ENCODE peak calls at places on chromosome 19, in six cellular contexts. S, P, I, G, D and F are unnamed samples.

GRCh38 chr19:47253467-47253881 is 2.9 kb upstream of the CCDC9 start:
- DNase-seq in G (no peak), S (no peak), D (no peak), I (no peak), P (no peak), F (no peak)

GRCh38 chr19:7595466-7596133 is at the start of gene CAMSAP3:
- DNase-seq in D (peak; percentile 77), P (no peak), I (no peak), S (no peak), G (peak; percentile 61), F (no peak)

GRCh38 chr19:39362682-39363657 is 20.7 kb downstream of the SAMD4B start:
- DNase-seq in D (no peak), I (no peak), S (no peak), G (no peak), P (peak; percentile 27), F (no peak)

GRCh38 chr19:51511353-51511752 is 9.8 kb upstream of the SIGLEC12 start:
- DNase-seq in D (no peak), S (no peak), P (no peak), G (no peak), I (no peak), F (no peak)

GRCh38 chr19:58252102-58252685 is 23.5 kb downstream of the ZNF544 start:
- DNase-seq in D (no peak), P (no peak), G (no peak), S (no peak), I (no peak), F (no peak)

GRCh38 chr19:41309225-41310030 is 544 bp upstream of the CCDC97 start:
- DNase-seq in D (no peak), P (peak; percentile 33), I (no peak), G (no peak), S (no peak), F (no peak)

GRCh38 chr19:10543420-10544241 is at the start of gene ATG4D:
- DNase-seq in P (peak; percentile 58), S (peak; percentile 66), D (peak; percentile 92), G (peak; percentile 86), I (peak; percentile 75), F (peak; percentile 89)

GRCh38 chr19:33779849-33780248 is 16.8 kb upstream of the KCTD15 start:
- DNase-seq in S (no peak), G (no peak), D (no peak), P (no peak), I (no peak), F (no peak)

GRCh38 chr19:46574533-46574932 is 26.6 kb upstream of the CALM3 start:
- DNase-seq in G (peak; percentile 23), D (no peak), S (no peak), P (no peak), I (no peak), F (no peak)

GRCh38 chr19:55704494-55705245 is 29.6 kb downstream of the EPN1 start:
- DNase-seq in D (no peak), P (no peak), S (no peak), G (peak; percentile 50), I (no peak), F (no peak)

GRCh38 chr19:27964165-27964564 is 1248.8 kb downstream of the UQCRFS1 start:
- DNase-seq in P (no peak), D (no peak), G (no peak), S (no peak), I (no peak), F (no peak)

GRCh38 chr19:45716314-45717130 is 14.2 kb downstream of the FBXO46 start:
- DNase-seq in S (peak; percentile 35), D (no peak), I (no peak), P (peak; percentile 49), G (no peak), F (no peak)

GRCh38 chr19:28575816-28576215 is 637.1 kb downstream of the UQCRFS1 start:
- DNase-seq in P (no peak), D (no peak), G (no peak), S (no peak), I (no peak), F (no peak)

GRCh38 chr19:6535558-6536137 is 4.8 kb downstream of the TNFSF9 start:
- DNase-seq in P (no peak), D (no peak), S (no peak), G (no peak), I (no peak), F (no peak)

GRCh38 chr19:29510701-29511265 is 15.0 kb upstream of the VSTM2B start:
- DNase-seq in P (no peak), D (peak; percentile 26), I (peak; percentile 10), G (no peak), S (no peak), F (no peak)

GRCh38 chr19:40582467-40582866 is 5.8 kb downstream of the SHKBP1 start:
- DNase-seq in D (no peak), S (no peak), P (no peak), I (no peak), G (no peak), F (no peak)

GRCh38 chr19:1269478-1270167 is 491 bp downstream of the CIRBP start:
- DNase-seq in P (peak; percentile 87), G (peak; percentile 96), S (peak; percentile 72), I (peak; percentile 92), D (peak; percentile 91), F (peak; percentile 89)

DNA sequence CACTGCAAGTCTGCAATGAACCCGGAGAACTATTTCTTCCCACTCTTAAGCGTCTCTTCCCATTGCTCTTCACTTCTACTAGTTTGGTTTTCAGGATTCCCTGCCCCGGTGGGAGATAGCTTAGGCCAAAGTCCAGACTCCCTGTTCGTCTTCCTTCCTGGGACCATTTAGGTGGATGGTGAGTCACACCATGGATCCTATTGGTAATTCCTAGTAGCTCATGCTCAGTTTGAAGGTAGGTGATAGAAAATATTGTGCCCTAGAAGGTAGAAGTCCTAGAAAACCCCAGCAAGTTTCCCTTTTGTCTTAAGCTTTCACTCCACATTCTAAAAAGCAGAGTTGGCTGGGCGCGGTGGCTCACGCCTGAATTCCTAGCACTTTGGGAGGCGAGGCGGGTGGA is 13.8 kb downstream of the CHAF1A start:
- DNase-seq in I (no peak), S (no peak), D (no peak), G (no peak), P (no peak), F (no peak)
- H3K4me1 ChIP-seq in I (no peaks in the 10 kb centered on the region), S (no peaks in the 10 kb centered on the region), D (peaks cover 5% of the 10 kb centered on the region), G (peaks cover 23% of the 10 kb centered on the region), P (no peaks in the 10 kb centered on the region), F (peaks cover 10% of the 10 kb centered on the region)

GRCh38 chr19:42422576-42423461 is 4.4 kb downstream of the LIPE start:
- DNase-seq in I (peak; percentile 62), S (no peak), G (no peak), P (no peak), D (no peak), F (no peak)

GRCh38 chr19:42421591-42422031 is 5.6 kb downstream of the LIPE start:
- DNase-seq in D (no peak), S (no peak), P (peak; percentile 35), I (peak; percentile 84), G (peak; percentile 98), F (no peak)

GRCh38 chr19:42423462-42424344 is 3.5 kb downstream of the LIPE start:
- DNase-seq in P (peak; percentile 88), I (peak; percentile 95), D (peak; percentile 88), S (peak; percentile 78), G (peak; percentile 97), F (peak; percentile 84)

GRCh38 chr19:42421101-42421500 is 6.1 kb downstream of the LIPE start:
- DNase-seq in S (no peak), I (no peak), P (no peak), G (no peak), D (no peak), F (no peak)

DNA sequence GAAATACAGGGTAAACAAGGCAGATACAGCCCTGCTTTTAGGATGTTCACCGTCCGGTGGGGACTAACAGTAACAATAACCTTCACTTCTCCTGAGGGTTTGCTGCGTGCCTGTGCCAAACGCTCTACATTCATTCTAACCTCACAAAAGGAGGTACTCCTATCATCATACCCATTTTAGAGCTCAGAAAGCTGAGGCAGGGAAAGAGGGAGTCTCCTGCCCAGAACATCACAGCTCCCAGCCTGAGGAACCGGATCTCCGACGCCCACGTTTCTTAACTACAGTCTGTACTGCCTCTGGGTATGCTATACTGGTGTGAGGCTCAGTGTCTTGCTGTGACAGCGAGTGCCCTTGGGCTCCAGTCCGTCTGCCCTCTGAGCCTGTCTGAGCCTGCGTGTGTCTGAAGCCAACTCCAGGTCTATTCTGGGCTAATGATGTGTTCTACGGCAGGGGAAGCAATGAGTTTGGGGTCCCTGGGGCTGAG is 5.1 kb downstream of the LIPE start:
- DNase-seq in P (no peak), S (no peak), D (no peak), I (peak; percentile 79), G (peak; percentile 79), F (no peak)
- H3K4me1 ChIP-seq in P (peaks cover 29% of the 10 kb centered on the region), S (peaks cover 5% of the 10 kb centered on the region), D (peaks cover 43% of the 10 kb centered on the region), I (peaks cover 16% of the 10 kb centered on the region), G (peaks cover 45% of the 10 kb centered on the region), F (peaks cover 6% of the 10 kb centered on the region)

GRCh38 chr19:14475251-14476073 is at the start of gene PTGER1:
- DNase-seq in S (no peak), P (no peak), D (no peak), G (no peak), I (no peak), F (no peak)
- H3K4me1 ChIP-seq in S (peaks cover 19% of the 10 kb centered on the region), P (peaks cover 24% of the 10 kb centered on the region), D (peaks cover 42% of the 10 kb centered on the region), G (peaks cover 24% of the 10 kb centered on the region), I (peaks cover 8% of the 10 kb centered on the region), F (peaks cover 8% of the 10 kb centered on the region)

GRCh38 chr19:3637621-3638020 is 11.0 kb upstream of the CACTIN start:
- DNase-seq in G (no peak), P (no peak), S (no peak), I (no peak), D (no peak), F (no peak)

GRCh38 chr19:3636962-3637361 is 10.4 kb upstream of the CACTIN start:
- DNase-seq in D (no peak), G (no peak), I (no peak), P (no peak), S (no peak), F (no peak)

GRCh38 chr19:3638208-3639193 is 11.9 kb upstream of the CACTIN start:
- DNase-seq in I (no peak), S (no peak), P (no peak), G (no peak), D (no peak), F (no peak)

GRCh38 chr19:3641515-3642269 is 15.1 kb upstream of the CACTIN start:
- DNase-seq in D (no peak), S (no peak), P (no peak), G (no peak), I (no peak), F (no peak)

DNA sequence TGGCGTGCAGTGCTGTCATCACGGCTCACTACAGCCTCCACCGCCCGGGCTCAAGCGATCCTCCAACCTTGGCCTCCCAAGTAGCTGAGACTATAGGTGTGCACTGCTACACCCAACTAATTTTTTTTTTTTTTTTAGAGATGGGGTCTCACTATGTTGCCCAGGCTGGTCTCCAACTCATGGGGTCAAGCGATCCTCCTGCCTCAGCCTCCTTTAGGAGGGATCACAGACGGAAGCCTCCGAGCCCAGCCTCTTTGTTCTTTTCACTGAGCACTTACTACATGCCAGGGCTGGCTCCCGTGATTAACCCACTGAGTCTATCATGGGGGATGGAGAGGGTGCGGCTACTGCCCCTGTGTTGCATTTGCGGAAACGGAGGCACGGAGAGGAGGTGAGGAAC is 12.9 kb upstream of the CACTIN start:
- DNase-seq in P (no peak), D (no peak), I (no peak), S (no peak), G (no peak), F (no peak)
- H3K4me1 ChIP-seq in P (no peaks in the 10 kb centered on the region), D (no peaks in the 10 kb centered on the region), I (no peaks in the 10 kb centered on the region), S (no peaks in the 10 kb centered on the region), G (no peaks in the 10 kb centered on the region), F (no peaks in the 10 kb centered on the region)

DNA sequence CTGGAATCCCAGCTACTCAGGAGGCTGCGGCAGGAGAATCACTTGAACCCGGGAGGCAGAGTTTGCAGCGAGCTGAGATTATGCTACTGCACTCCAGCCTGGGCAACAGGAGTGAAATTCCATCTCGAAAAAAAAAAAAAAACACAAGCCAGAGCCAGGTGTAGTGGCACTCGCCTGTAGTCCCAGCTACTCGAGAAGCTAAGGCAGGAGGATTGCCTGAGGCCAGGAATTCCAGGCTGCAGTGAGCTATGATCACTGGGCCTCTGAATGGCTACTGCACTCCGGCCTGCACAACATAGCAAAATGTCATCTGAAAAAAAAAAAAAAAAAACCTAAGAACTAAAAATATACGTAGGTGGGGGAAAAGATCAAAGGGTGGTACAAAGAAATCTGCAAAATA is 19.4 kb downstream of the EPS15L1 start:
- DNase-seq in G (no peak), P (no peak), D (no peak), I (no peak), S (no peak), F (no peak)
- H3K4me1 ChIP-seq in G (peaks cover 40% of the 10 kb centered on the region), P (peaks cover 18% of the 10 kb centered on the region), D (peaks cover 28% of the 10 kb centered on the region), I (peaks cover 30% of the 10 kb centered on the region), S (peaks cover 18% of the 10 kb centered on the region), F (peaks cover 58% of the 10 kb centered on the region)